ENCODE peak calls at places on chromosomes 16 and 17, in nine cellular contexts. One of them, this sample, is unnamed.

GRCh38 chr16:83473926-83474660 is 333.7 kb upstream of the HSBP1 start:
- DNase-seq in HEK293T: no peak
- DNase-seq in activated naive CD4-positive, alpha-beta T cell treated with Interleukin-2 at 50 U/mL for 16 hours: no peak
- DNase-seq in germinal center: no peak
- DNase-seq in WTC11: no peak
- DNase-seq in stimulated activated CD8-positive, alpha-beta memory T cell treated with anti-CD3 and anti-CD28 coated beads, Interleukin-2, amount 100 ng/mL, for 1 hour: no peak
- DNase-seq in cardiac muscle cell: no peak
- DNase-seq in cardiac fibroblast: no peak
- DNase-seq in kidney epithelial cell: no peak
- DNase-seq in this sample: no peak

GRCh38 chr17:1714980-1715802 is 5.0 kb upstream of the TLCD2 start:
- DNase-seq in cardiac muscle cell: peak
- DNase-seq in stimulated activated CD8-positive, alpha-beta memory T cell treated with anti-CD3 and anti-CD28 coated beads, Interleukin-2, amount 100 ng/mL, for 1 hour: no peak
- DNase-seq in cardiac fibroblast: peak
- DNase-seq in WTC11: peak
- DNase-seq in kidney epithelial cell: no peak
- DNase-seq in germinal center: no peak
- DNase-seq in HEK293T: no peak
- DNase-seq in activated naive CD4-positive, alpha-beta T cell treated with Interleukin-2 at 50 U/mL for 16 hours: peak
- DNase-seq in this sample: peak

GRCh38 chr17:57832299-57832698 is 17.5 kb downstream of the MRPS23 start:
- DNase-seq in cardiac muscle cell: no peak
- DNase-seq in kidney epithelial cell: no peak
- DNase-seq in HEK293T: no peak
- DNase-seq in activated naive CD4-positive, alpha-beta T cell treated with Interleukin-2 at 50 U/mL for 16 hours: no peak
- DNase-seq in cardiac fibroblast: no peak
- DNase-seq in WTC11: no peak
- DNase-seq in stimulated activated CD8-positive, alpha-beta memory T cell treated with anti-CD3 and anti-CD28 coated beads, Interleukin-2, amount 100 ng/mL, for 1 hour: no peak
- DNase-seq in germinal center: no peak
- DNase-seq in this sample: no peak

GRCh38 chr16:87524407-87524806 is 31.6 kb upstream of the ZCCHC14 start:
- DNase-seq in stimulated activated CD8-positive, alpha-beta memory T cell treated with anti-CD3 and anti-CD28 coated beads, Interleukin-2, amount 100 ng/mL, for 1 hour: no peak
- DNase-seq in cardiac fibroblast: no peak
- DNase-seq in HEK293T: no peak
- DNase-seq in cardiac muscle cell: no peak
- DNase-seq in germinal center: no peak
- DNase-seq in activated naive CD4-positive, alpha-beta T cell treated with Interleukin-2 at 50 U/mL for 16 hours: no peak
- DNase-seq in kidney epithelial cell: no peak
- DNase-seq in WTC11: no peak
- DNase-seq in this sample: no peak

GRCh38 chr16:53085539-53086450 is 31.0 kb downstream of the CHD9 start:
- DNase-seq in cardiac fibroblast: no peak
- DNase-seq in WTC11: no peak
- DNase-seq in cardiac muscle cell: no peak
- DNase-seq in HEK293T: no peak
- DNase-seq in germinal center: no peak
- DNase-seq in activated naive CD4-positive, alpha-beta T cell treated with Interleukin-2 at 50 U/mL for 16 hours: no peak
- DNase-seq in kidney epithelial cell: no peak
- DNase-seq in stimulated activated CD8-positive, alpha-beta memory T cell treated with anti-CD3 and anti-CD28 coated beads, Interleukin-2, amount 100 ng/mL, for 1 hour: no peak
- DNase-seq in this sample: no peak

GRCh38 chr16:89393731-89394406 is 96.5 kb downstream of the ANKRD11 start:
- DNase-seq in germinal center: no peak
- DNase-seq in activated naive CD4-positive, alpha-beta T cell treated with Interleukin-2 at 50 U/mL for 16 hours: no peak
- DNase-seq in WTC11: no peak
- DNase-seq in kidney epithelial cell: no peak
- DNase-seq in cardiac fibroblast: no peak
- DNase-seq in HEK293T: no peak
- DNase-seq in stimulated activated CD8-positive, alpha-beta memory T cell treated with anti-CD3 and anti-CD28 coated beads, Interleukin-2, amount 100 ng/mL, for 1 hour: no peak
- DNase-seq in cardiac muscle cell: no peak
- DNase-seq in this sample: no peak

GRCh38 chr17:48546924-48547838 is 2.3 kb upstream of the HOXB2 start:
- DNase-seq in cardiac fibroblast: peak
- DNase-seq in germinal center: no peak
- DNase-seq in activated naive CD4-positive, alpha-beta T cell treated with Interleukin-2 at 50 U/mL for 16 hours: no peak
- DNase-seq in WTC11: no peak
- DNase-seq in kidney epithelial cell: no peak
- DNase-seq in HEK293T: peak
- DNase-seq in cardiac muscle cell: no peak
- DNase-seq in stimulated activated CD8-positive, alpha-beta memory T cell treated with anti-CD3 and anti-CD28 coated beads, Interleukin-2, amount 100 ng/mL, for 1 hour: no peak
- DNase-seq in this sample: peak

GRCh38 chr17:50560931-50561750 is 626 bp downstream of the CACNA1G start:
- DNase-seq in WTC11: peak
- DNase-seq in kidney epithelial cell: no peak
- DNase-seq in activated naive CD4-positive, alpha-beta T cell treated with Interleukin-2 at 50 U/mL for 16 hours: no peak
- DNase-seq in cardiac fibroblast: no peak
- DNase-seq in germinal center: peak
- DNase-seq in HEK293T: no peak
- DNase-seq in stimulated activated CD8-positive, alpha-beta memory T cell treated with anti-CD3 and anti-CD28 coated beads, Interleukin-2, amount 100 ng/mL, for 1 hour: no peak
- DNase-seq in cardiac muscle cell: peak
- DNase-seq in this sample: no peak

GRCh38 chr16:84471316-84471715 is 33.1 kb downstream of the MEAK7 start:
- DNase-seq in germinal center: no peak
- DNase-seq in cardiac fibroblast: no peak
- DNase-seq in WTC11: no peak
- DNase-seq in kidney epithelial cell: no peak
- DNase-seq in HEK293T: no peak
- DNase-seq in activated naive CD4-positive, alpha-beta T cell treated with Interleukin-2 at 50 U/mL for 16 hours: no peak
- DNase-seq in cardiac muscle cell: no peak
- DNase-seq in stimulated activated CD8-positive, alpha-beta memory T cell treated with anti-CD3 and anti-CD28 coated beads, Interleukin-2, amount 100 ng/mL, for 1 hour: no peak
- DNase-seq in this sample: no peak

GRCh38 chr17:38868095-38868967 is 1.5 kb upstream of the LASP1 start:
- DNase-seq in germinal center: peak
- DNase-seq in cardiac fibroblast: peak
- DNase-seq in activated naive CD4-positive, alpha-beta T cell treated with Interleukin-2 at 50 U/mL for 16 hours: no peak
- DNase-seq in cardiac muscle cell: peak
- DNase-seq in WTC11: no peak
- DNase-seq in stimulated activated CD8-positive, alpha-beta memory T cell treated with anti-CD3 and anti-CD28 coated beads, Interleukin-2, amount 100 ng/mL, for 1 hour: no peak
- DNase-seq in kidney epithelial cell: no peak
- DNase-seq in HEK293T: no peak
- DNase-seq in this sample: peak

GRCh38 chr17:68572138-68572842 is 28.9 kb downstream of the FAM20A start:
- DNase-seq in kidney epithelial cell: no peak
- DNase-seq in cardiac muscle cell: no peak
- DNase-seq in stimulated activated CD8-positive, alpha-beta memory T cell treated with anti-CD3 and anti-CD28 coated beads, Interleukin-2, amount 100 ng/mL, for 1 hour: no peak
- DNase-seq in WTC11: no peak
- DNase-seq in HEK293T: no peak
- DNase-seq in germinal center: no peak
- DNase-seq in cardiac fibroblast: no peak
- DNase-seq in activated naive CD4-positive, alpha-beta T cell treated with Interleukin-2 at 50 U/mL for 16 hours: no peak
- DNase-seq in this sample: no peak

GRCh38 chr17:3916013-3916696 is at the start of gene P2RX1:
- DNase-seq in cardiac muscle cell: no peak
- DNase-seq in WTC11: no peak
- DNase-seq in kidney epithelial cell: no peak
- DNase-seq in activated naive CD4-positive, alpha-beta T cell treated with Interleukin-2 at 50 U/mL for 16 hours: peak
- DNase-seq in germinal center: no peak
- DNase-seq in stimulated activated CD8-positive, alpha-beta memory T cell treated with anti-CD3 and anti-CD28 coated beads, Interleukin-2, amount 100 ng/mL, for 1 hour: no peak
- DNase-seq in cardiac fibroblast: no peak
- DNase-seq in HEK293T: no peak
- DNase-seq in this sample: peak

GRCh38 chr17:61150686-61151299 is 248.8 kb upstream of the TBX2 start:
- DNase-seq in cardiac fibroblast: no peak
- DNase-seq in HEK293T: no peak
- DNase-seq in cardiac muscle cell: no peak
- DNase-seq in kidney epithelial cell: no peak
- DNase-seq in stimulated activated CD8-positive, alpha-beta memory T cell treated with anti-CD3 and anti-CD28 coated beads, Interleukin-2, amount 100 ng/mL, for 1 hour: no peak
- DNase-seq in germinal center: no peak
- DNase-seq in activated naive CD4-positive, alpha-beta T cell treated with Interleukin-2 at 50 U/mL for 16 hours: no peak
- DNase-seq in WTC11: no peak
- DNase-seq in this sample: no peak

GRCh38 chr17:77884019-77884418 is 74.5 kb upstream of the TNRC6C start:
- DNase-seq in HEK293T: no peak
- DNase-seq in germinal center: no peak
- DNase-seq in activated naive CD4-positive, alpha-beta T cell treated with Interleukin-2 at 50 U/mL for 16 hours: no peak
- DNase-seq in cardiac muscle cell: peak
- DNase-seq in cardiac fibroblast: no peak
- DNase-seq in WTC11: peak
- DNase-seq in kidney epithelial cell: no peak
- DNase-seq in stimulated activated CD8-positive, alpha-beta memory T cell treated with anti-CD3 and anti-CD28 coated beads, Interleukin-2, amount 100 ng/mL, for 1 hour: no peak
- DNase-seq in this sample: no peak

GRCh38 chr16:8675183-8676159 is 1.1 kb downstream of the ABAT start:
- DNase-seq in HEK293T: no peak
- DNase-seq in WTC11: no peak
- DNase-seq in stimulated activated CD8-positive, alpha-beta memory T cell treated with anti-CD3 and anti-CD28 coated beads, Interleukin-2, amount 100 ng/mL, for 1 hour: peak
- DNase-seq in germinal center: no peak
- DNase-seq in activated naive CD4-positive, alpha-beta T cell treated with Interleukin-2 at 50 U/mL for 16 hours: peak
- DNase-seq in kidney epithelial cell: no peak
- DNase-seq in cardiac muscle cell: no peak
- DNase-seq in cardiac fibroblast: no peak
- DNase-seq in this sample: peak

GRCh38 chr17:76353004-76353598 is 615 bp downstream of the PRPSAP1 start:
- DNase-seq in germinal center: no peak
- DNase-seq in WTC11: no peak
- DNase-seq in cardiac fibroblast: no peak
- DNase-seq in activated naive CD4-positive, alpha-beta T cell treated with Interleukin-2 at 50 U/mL for 16 hours: no peak
- DNase-seq in kidney epithelial cell: no peak
- DNase-seq in cardiac muscle cell: peak
- DNase-seq in HEK293T: no peak
- DNase-seq in stimulated activated CD8-positive, alpha-beta memory T cell treated with anti-CD3 and anti-CD28 coated beads, Interleukin-2, amount 100 ng/mL, for 1 hour: no peak
- DNase-seq in this sample: peak

GRCh38 chr16:75075688-75076268 is 40.8 kb downstream of the LDHD start:
- DNase-seq in cardiac muscle cell: no peak
- DNase-seq in stimulated activated CD8-positive, alpha-beta memory T cell treated with anti-CD3 and anti-CD28 coated beads, Interleukin-2, amount 100 ng/mL, for 1 hour: no peak
- DNase-seq in WTC11: no peak
- DNase-seq in HEK293T: no peak
- DNase-seq in germinal center: no peak
- DNase-seq in kidney epithelial cell: no peak
- DNase-seq in activated naive CD4-positive, alpha-beta T cell treated with Interleukin-2 at 50 U/mL for 16 hours: no peak
- DNase-seq in cardiac fibroblast: no peak
- DNase-seq in this sample: no peak

GRCh38 chr16:252366-253337 is 18.0 kb downstream of the FAM234A start:
- DNase-seq in HEK293T: no peak
- DNase-seq in stimulated activated CD8-positive, alpha-beta memory T cell treated with anti-CD3 and anti-CD28 coated beads, Interleukin-2, amount 100 ng/mL, for 1 hour: no peak
- DNase-seq in cardiac fibroblast: no peak
- DNase-seq in WTC11: no peak
- DNase-seq in kidney epithelial cell: no peak
- DNase-seq in germinal center: peak
- DNase-seq in activated naive CD4-positive, alpha-beta T cell treated with Interleukin-2 at 50 U/mL for 16 hours: peak
- DNase-seq in cardiac muscle cell: no peak
- DNase-seq in this sample: peak

GRCh38 chr17:66715745-66716156 is 119.2 kb upstream of the CACNG5 start:
- DNase-seq in HEK293T: peak
- DNase-seq in cardiac fibroblast: peak
- DNase-seq in WTC11: no peak
- DNase-seq in stimulated activated CD8-positive, alpha-beta memory T cell treated with anti-CD3 and anti-CD28 coated beads, Interleukin-2, amount 100 ng/mL, for 1 hour: no peak
- DNase-seq in kidney epithelial cell: peak
- DNase-seq in cardiac muscle cell: peak
- DNase-seq in activated naive CD4-positive, alpha-beta T cell treated with Interleukin-2 at 50 U/mL for 16 hours: no peak
- DNase-seq in germinal center: peak
- DNase-seq in this sample: peak

GRCh38 chr17:68710976-68711375 is 109.8 kb upstream of the FAM20A start:
- DNase-seq in cardiac muscle cell: no peak
- DNase-seq in germinal center: no peak
- DNase-seq in WTC11: no peak
- DNase-seq in activated naive CD4-positive, alpha-beta T cell treated with Interleukin-2 at 50 U/mL for 16 hours: no peak
- DNase-seq in kidney epithelial cell: no peak
- DNase-seq in HEK293T: no peak
- DNase-seq in cardiac fibroblast: no peak
- DNase-seq in stimulated activated CD8-positive, alpha-beta memory T cell treated with anti-CD3 and anti-CD28 coated beads, Interleukin-2, amount 100 ng/mL, for 1 hour: no peak
- DNase-seq in this sample: no peak

GRCh38 chr17:82600731-82601446 is 47.4 kb downstream of the WDR45B start:
- DNase-seq in cardiac fibroblast: no peak
- DNase-seq in WTC11: no peak
- DNase-seq in stimulated activated CD8-positive, alpha-beta memory T cell treated with anti-CD3 and anti-CD28 coated beads, Interleukin-2, amount 100 ng/mL, for 1 hour: no peak
- DNase-seq in activated naive CD4-positive, alpha-beta T cell treated with Interleukin-2 at 50 U/mL for 16 hours: no peak
- DNase-seq in kidney epithelial cell: no peak
- DNase-seq in cardiac muscle cell: no peak
- DNase-seq in HEK293T: no peak
- DNase-seq in germinal center: no peak
- DNase-seq in this sample: no peak

GRCh38 chr17:70278846-70279465 is 109.6 kb downstream of the KCNJ2 start:
- DNase-seq in cardiac muscle cell: no peak
- DNase-seq in kidney epithelial cell: no peak
- DNase-seq in activated naive CD4-positive, alpha-beta T cell treated with Interleukin-2 at 50 U/mL for 16 hours: no peak
- DNase-seq in stimulated activated CD8-positive, alpha-beta memory T cell treated with anti-CD3 and anti-CD28 coated beads, Interleukin-2, amount 100 ng/mL, for 1 hour: no peak
- DNase-seq in WTC11: no peak
- DNase-seq in cardiac fibroblast: no peak
- DNase-seq in HEK293T: no peak
- DNase-seq in germinal center: no peak
- DNase-seq in this sample: no peak

GRCh38 chr17:60077226-60077625 is 1.5 kb downstream of the HEATR6 start:
- DNase-seq in cardiac fibroblast: no peak
- DNase-seq in kidney epithelial cell: no peak
- DNase-seq in activated naive CD4-positive, alpha-beta T cell treated with Interleukin-2 at 50 U/mL for 16 hours: no peak
- DNase-seq in WTC11: no peak
- DNase-seq in germinal center: no peak
- DNase-seq in stimulated activated CD8-positive, alpha-beta memory T cell treated with anti-CD3 and anti-CD28 coated beads, Interleukin-2, amount 100 ng/mL, for 1 hour: no peak
- DNase-seq in cardiac muscle cell: no peak
- DNase-seq in HEK293T: no peak
- DNase-seq in this sample: no peak

This sample was measured in activated CD4-positive, alpha-beta memory T cell treated with anti-CD3 and anti-CD28 coated beads, Interleukin-2, amount 10 ng/mL, durations not matched to agents 7 days and 5 days.